ENCODE peak calls at places on chromosome 3, in five cellular contexts. M is fibroblast of villous mesenchyme, K is NCI-H345, W is HS-5, B is posterior cingulate gyrus. Y is an unnamed sample.

GRCh38 chr3:184688872-184689271 is 23.0 kb downstream of the MAGEF1 start:
- DNase-seq in K (no peak), B (no peak), W (no peak), M (no peak), Y (no peak)

GRCh38 chr3:150450906-150451305 is 42.8 kb downstream of the TSC22D2 start:
- DNase-seq in K (no peak), W (no peak), B (no peak), M (no peak), Y (no peak)

GRCh38 chr3:148309390-148310035 is 388.2 kb upstream of the AGTR1 start:
- DNase-seq in M (peak), K (peak), B (no peak), W (peak), Y (no peak)

GRCh38 chr3:70064194-70064787 is 64.8 kb downstream of the SAMMSON start:
- DNase-seq in W (no peak), K (no peak), B (no peak), M (peak), Y (peak)

GRCh38 chr3:136860541-136860940 is 1.5 kb upstream of the NCK1 start:
- DNase-seq in B (no peak), W (no peak), M (peak), K (no peak), Y (no peak)

GRCh38 chr3:128123231-128123537 is 428 bp downstream of the RUVBL1 start:
- DNase-seq in W (no peak), M (peak), B (no peak), K (no peak), Y (no peak)

GRCh38 chr3:38689774-38690173 is 40.3 kb upstream of the SCN5A start:
- DNase-seq in B (no peak), M (no peak), W (no peak), K (no peak), Y (no peak)

GRCh38 chr3:169044341-169045113 is 619.0 kb downstream of the MECOM start:
- DNase-seq in K (no peak), W (peak), M (no peak), B (no peak), Y (no peak)

GRCh38 chr3:77539014-77539413 is 499.1 kb downstream of the ROBO2 start:
- DNase-seq in M (no peak), K (no peak), W (no peak), B (no peak), Y (no peak)

GRCh38 chr3:15501126-15501525 is 20.4 kb downstream of the COLQ start:
- DNase-seq in K (peak), B (no peak), W (no peak), M (no peak), Y (no peak)

GRCh38 chr3:71002298-71002697 is 581.2 kb downstream of the FOXP1 start:
- DNase-seq in B (no peak), K (no peak), M (no peak), W (no peak), Y (no peak)

GRCh38 chr3:101567528-101568317 is 6.1 kb downstream of the TRMT10C start:
- DNase-seq in W (no peak), B (no peak), K (no peak), M (peak), Y (no peak)

GRCh38 chr3:170309044-170309443 is 48.5 kb upstream of the SKIL start:
- DNase-seq in W (no peak), K (no peak), B (no peak), M (no peak), Y (no peak)

GRCh38 chr3:64484289-64484992 is 203.4 kb downstream of the ADAMTS9 start:
- DNase-seq in K (peak), B (peak), W (peak), M (peak), Y (peak)

GRCh38 chr3:32842531-32842931 is 24.7 kb downstream of the TRIM71 start:
- DNase-seq in W (no peak), B (no peak), K (no peak), M (no peak), Y (no peak)

GRCh38 chr3:108342829-108343478 is 46.6 kb downstream of the HHLA2 start:
- DNase-seq in W (peak), M (no peak), K (no peak), B (no peak), Y (no peak)

GRCh38 chr3:188470508-188471130 is 316.7 kb downstream of the LPP start:
- DNase-seq in B (no peak), K (no peak), M (peak), W (no peak), Y (no peak)

GRCh38 chr3:169668957-169669681 is 5.6 kb upstream of the MECOM start:
- DNase-seq in M (peak), W (no peak), B (peak), K (peak), Y (peak)

GRCh38 chr3:71152892-71153265 is 430.6 kb downstream of the FOXP1 start:
- DNase-seq in K (peak), W (no peak), M (no peak), B (no peak), Y (peak)

Y was measured in NCI-H510A treated with DMSO at 0.1 percent for 48 hours.